ENCODE peak calls at places on chromosomes 7 and 10, in ten cellular contexts. B, H, T, F, D, Y, M, J, X and Q are unnamed samples.
A peak's percentile ranks its signal among the peaks of the same experiment; 100 is the strongest.

GRCh38 chr7:36023025-36023424 is 130.0 kb upstream of the EEPD1 start:
- DNase-seq in B (no peak), F (no peak), H (no peak), J (no peak), T (no peak), M (no peak), D (no peak), X (no peak), Y (no peak), Q (no peak)

GRCh38 chr10:77501152-77501845 is 136.3 kb downstream of the KCNMA1 start:
- DNase-seq in D (no peak), H (peak; percentile 70), X (no peak), M (no peak), B (no peak), J (no peak), T (no peak), F (peak; percentile 47), Y (peak; percentile 78), Q (peak; percentile 82)

GRCh38 chr7:137579913-137580640 is 236.5 kb upstream of the PTN start:
- DNase-seq in M (no peak), T (no peak), X (no peak), H (no peak), B (no peak), Y (peak; percentile 66), J (no peak), D (no peak), F (no peak), Q (no peak)

GRCh38 chr7:16934947-16935742 is 53.4 kb upstream of the AGR3 start:
- DNase-seq in B (no peak), Y (peak; percentile 34), D (no peak), F (no peak), H (no peak), J (no peak), M (no peak), X (no peak), T (no peak), Q (no peak)

GRCh38 chr10:118871244-118871865 is 116.6 kb upstream of the CACUL1 start:
- DNase-seq in M (no peak), D (no peak), J (no peak), T (no peak), Y (no peak), X (no peak), F (no peak), B (no peak), H (no peak), Q (no peak)

GRCh38 chr10:32981760-32982159 is 23.7 kb upstream of the ITGB1 start:
- DNase-seq in H (no peak), B (no peak), F (no peak), J (no peak), D (peak; percentile 47), M (peak; percentile 73), Y (no peak), T (no peak), X (peak; percentile 69), Q (peak; percentile 12)

GRCh38 chr7:74289660-74290589 is 718 bp downstream of the CLIP2 start:
- DNase-seq in H (peak; percentile 82), M (no peak), J (peak; percentile 36), Y (peak; percentile 48), D (peak; percentile 21), X (peak; percentile 73), T (peak; percentile 19), B (peak; percentile 9), F (no peak), Q (no peak)

GRCh38 chr10:86969421-86970041 is 1.2 kb downstream of the ADIRF start:
- DNase-seq in F (no peak), T (no peak), M (peak; percentile 55), X (no peak), D (no peak), Y (peak; percentile 10), H (peak; percentile 73), B (no peak), J (no peak), Q (peak; percentile 14)

DNA sequence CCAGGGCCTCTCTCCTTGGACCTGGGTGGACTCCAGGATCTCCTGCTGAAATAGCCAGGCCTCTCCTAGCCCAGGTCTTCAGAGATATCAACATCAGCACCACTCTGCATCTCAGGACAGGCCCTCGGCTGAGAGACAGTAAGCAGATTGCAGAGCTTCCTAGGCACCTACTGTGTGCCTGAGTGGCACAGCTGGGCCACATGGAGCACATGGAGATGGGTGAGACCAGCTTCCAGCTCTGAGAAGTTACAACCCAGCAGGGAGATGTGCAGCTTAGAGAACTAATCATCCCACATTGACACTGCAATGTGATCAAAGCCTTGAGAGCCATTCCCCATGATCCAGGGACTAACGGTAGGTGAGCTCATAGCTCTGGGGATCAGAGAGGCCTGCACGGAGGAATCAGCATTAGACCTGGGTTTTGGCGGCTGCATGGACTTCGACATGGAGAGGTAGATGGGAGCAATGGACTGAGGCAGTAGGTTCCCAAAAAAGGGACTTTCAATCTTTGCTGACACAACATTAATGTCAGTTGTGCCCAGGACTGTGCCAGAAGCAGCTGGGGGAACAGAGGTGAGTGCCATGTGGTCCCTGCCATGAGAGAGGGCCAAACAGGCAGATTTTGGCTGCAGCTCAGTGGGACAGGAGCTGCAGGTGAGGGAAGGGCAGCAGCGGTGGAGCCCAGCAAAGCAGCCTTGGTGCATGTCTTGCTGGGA is 76.0 kb upstream of the LEP start:
- DNase-seq in B (no peak), J (no peak), T (no peak), X (no peak), D (no peak), M (no peak), H (no peak), Y (no peak), F (no peak), Q (no peak)
- H3K4me3 ChIP-seq in B (no peak overlapping the region), J (no peak overlapping the region), T (no peak overlapping the region), X (no peak overlapping the region), D (no peak overlapping the region), M (no peak overlapping the region), H (no peak overlapping the region), Y (no peak overlapping the region), F (no peak overlapping the region), Q (no peak overlapping the region)

GRCh38 chr7:134792968-134793367 is 13.5 kb downstream of the CALD1 start:
- DNase-seq in F (no peak), X (no peak), D (no peak), B (no peak), Y (peak; percentile 83), J (no peak), H (no peak), T (no peak), M (peak; percentile 78), Q (peak; percentile 95)

GRCh38 chr7:134799387-134799786 is 20.0 kb downstream of the CALD1 start:
- DNase-seq in B (no peak), H (no peak), Y (no peak), X (no peak), F (no peak), J (no peak), M (no peak), D (no peak), T (no peak), Q (no peak)

GRCh38 chr7:134789967-134790685 is 10.7 kb downstream of the CALD1 start:
- DNase-seq in X (no peak), M (no peak), D (no peak), F (no peak), H (peak; percentile 87), T (no peak), Y (peak; percentile 36), B (no peak), J (no peak), Q (peak; percentile 95)

GRCh38 chr7:134798155-134798554 is 18.7 kb downstream of the CALD1 start:
- DNase-seq in X (no peak), T (no peak), Y (no peak), F (no peak), D (no peak), J (no peak), B (no peak), H (no peak), M (no peak), Q (no peak)

GRCh38 chr7:134795231-134795630 is 15.8 kb downstream of the CALD1 start:
- DNase-seq in J (no peak), T (no peak), F (no peak), M (no peak), Y (no peak), H (no peak), D (no peak), X (no peak), B (no peak), Q (no peak)
- H3K36me3 ChIP-seq in J (no peaks in the 10 kb centered on the region), T (no peaks in the 10 kb centered on the region), F (no peaks in the 10 kb centered on the region), M (peaks cover 3% of the 10 kb centered on the region), Y (peaks cover 81% of the 10 kb centered on the region), H (peaks cover 9% of the 10 kb centered on the region), D (no peaks in the 10 kb centered on the region), X (no peaks in the 10 kb centered on the region), B (no peaks in the 10 kb centered on the region), Q (no peaks in the 10 kb centered on the region)

GRCh38 chr10:104348601-104349000 is 5.0 kb upstream of the CFAP58 start:
- DNase-seq in J (no peak), F (no peak), H (no peak), Y (no peak), X (no peak), M (no peak), D (no peak), T (no peak), B (no peak), Q (no peak)

GRCh38 chr10:104349623-104350142 is 4.0 kb upstream of the CFAP58 start:
- DNase-seq in T (no peak), M (no peak), D (no peak), H (no peak), Y (no peak), F (no peak), B (no peak), X (no peak), J (peak; percentile 68), Q (no peak)

GRCh38 chr10:104351919-104352318 is 1.7 kb upstream of the CFAP58 start:
- DNase-seq in H (no peak), D (no peak), B (no peak), Y (no peak), M (no peak), T (no peak), J (no peak), X (no peak), F (no peak), Q (no peak)

GRCh38 chr10:104351067-104351681 is 2.5 kb upstream of the CFAP58 start:
- DNase-seq in X (no peak), Y (peak; percentile 35), H (no peak), F (no peak), T (no peak), M (no peak), J (no peak), D (no peak), B (no peak), Q (peak; percentile 52)

DNA sequence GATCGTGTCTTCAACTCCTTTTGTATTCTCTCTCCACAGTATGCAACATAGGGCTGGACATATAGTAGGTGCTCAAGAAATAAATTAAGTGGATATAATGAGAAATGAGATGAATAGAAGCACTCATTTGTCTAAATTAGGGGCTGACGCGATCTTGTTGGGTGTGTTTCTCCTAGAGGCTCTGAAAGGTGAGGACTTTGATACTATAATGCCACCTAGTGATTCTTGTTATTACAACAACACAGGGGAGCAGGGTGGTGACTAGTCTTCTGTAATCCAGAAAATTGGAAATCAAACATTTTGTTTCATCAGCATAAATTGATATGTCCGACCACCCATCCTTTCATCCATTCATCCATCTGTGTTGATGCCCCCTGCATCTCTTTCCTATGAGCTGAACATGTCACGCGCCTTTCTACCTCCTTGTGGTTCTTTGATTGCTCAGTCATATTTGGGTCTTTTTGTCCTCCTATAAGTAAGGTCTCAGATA is 3.4 kb upstream of the CFAP58 start:
- DNase-seq in J (peak; percentile 81), X (no peak), Y (peak; percentile 56), M (no peak), F (no peak), D (peak; percentile 70), T (no peak), B (no peak), H (no peak), Q (peak; percentile 68)
- H3K4me3 ChIP-seq in J (no peak overlapping the region), X (no peak overlapping the region), Y (no peak overlapping the region), M (peak overlapping the region; percentile 45), F (no peak overlapping the region), D (no peak overlapping the region), T (no peak overlapping the region), B (no peak overlapping the region), H (no peak overlapping the region), Q (no peak overlapping the region)

GRCh38 chr10:92531132-92531531 is 42.8 kb downstream of the IDE start:
- DNase-seq in B (no peak), H (no peak), M (no peak), X (no peak), Y (no peak), D (no peak), J (no peak), T (no peak), F (no peak), Q (no peak)

GRCh38 chr10:92527716-92528115 is 46.2 kb downstream of the IDE start:
- DNase-seq in Y (no peak), H (no peak), D (no peak), X (no peak), M (no peak), J (no peak), B (no peak), F (no peak), T (no peak), Q (no peak)

DNA sequence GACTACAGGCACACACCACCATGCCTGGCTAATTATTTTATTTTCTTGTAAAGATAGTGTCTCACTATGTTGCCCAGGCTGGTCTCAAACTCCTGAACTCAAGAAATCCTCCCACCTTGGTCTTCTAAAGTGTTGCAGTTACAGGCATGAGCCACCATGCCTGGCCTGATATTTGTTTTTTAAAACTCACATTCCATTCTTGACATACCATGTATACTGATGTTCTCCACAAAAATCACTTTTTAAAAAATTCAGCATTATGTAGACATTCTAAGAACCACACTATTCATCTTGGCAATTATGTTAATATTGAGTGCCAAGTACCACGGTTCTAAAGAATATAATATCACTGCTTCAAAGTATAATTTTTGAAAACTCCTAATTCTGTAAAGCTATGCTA is 43.5 kb downstream of the IDE start:
- DNase-seq in D (no peak), M (no peak), T (no peak), B (no peak), X (no peak), F (no peak), Y (no peak), H (no peak), J (no peak), Q (no peak)
- H3K36me3 ChIP-seq in D (peaks cover 13% of the 10 kb centered on the region), M (peaks cover 19% of the 10 kb centered on the region), T (no peaks in the 10 kb centered on the region), B (peaks cover 23% of the 10 kb centered on the region), X (no peaks in the 10 kb centered on the region), F (no peaks in the 10 kb centered on the region), Y (peaks cover 55% of the 10 kb centered on the region), H (peaks cover 10% of the 10 kb centered on the region), J (peaks cover 10% of the 10 kb centered on the region), Q (peaks cover 24% of the 10 kb centered on the region)